ENCODE peak calls at places on chromosomes 11 and 22, in six cellular contexts. One of them, this sample, is unnamed.

GRCh38 chr11:12075822-12076821 is 34.3 kb upstream of the MICAL2 start:
- DNase-seq in dorsolateral prefrontal cortex: no peak
- DNase-seq in retina: peak
- DNase-seq in fibroblast of lung: peak
- DNase-seq in progenitor cell of endocrine pancreas: no peak
- DNase-seq in thoracic aorta: peak
- DNase-seq in this sample: no peak

GRCh38 chr11:75166791-75167190 is 15.9 kb downstream of the SLCO2B1 start:
- DNase-seq in dorsolateral prefrontal cortex: no peak
- DNase-seq in retina: no peak
- DNase-seq in fibroblast of lung: no peak
- DNase-seq in progenitor cell of endocrine pancreas: no peak
- DNase-seq in thoracic aorta: no peak
- DNase-seq in this sample: no peak

GRCh38 chr22:42083119-42083518 is 3.6 kb downstream of the SMDT1 start:
- DNase-seq in dorsolateral prefrontal cortex: no peak
- DNase-seq in retina: no peak
- DNase-seq in fibroblast of lung: no peak
- DNase-seq in progenitor cell of endocrine pancreas: no peak
- DNase-seq in thoracic aorta: no peak
- DNase-seq in this sample: no peak

GRCh38 chr11:117851091-117851490 is 25.4 kb downstream of the FXYD6 start:
- DNase-seq in dorsolateral prefrontal cortex: peak
- DNase-seq in retina: no peak
- DNase-seq in fibroblast of lung: peak
- DNase-seq in progenitor cell of endocrine pancreas: no peak
- DNase-seq in thoracic aorta: no peak
- DNase-seq in this sample: no peak

GRCh38 chr11:35242412-35242811 is 103.4 kb downstream of the CD44 start:
- DNase-seq in dorsolateral prefrontal cortex: no peak
- DNase-seq in retina: no peak
- DNase-seq in fibroblast of lung: peak
- DNase-seq in progenitor cell of endocrine pancreas: no peak
- DNase-seq in thoracic aorta: no peak
- DNase-seq in this sample: no peak

GRCh38 chr22:23365961-23366360 is 185.7 kb downstream of the BCR start:
- DNase-seq in dorsolateral prefrontal cortex: no peak
- DNase-seq in retina: no peak
- DNase-seq in fibroblast of lung: no peak
- DNase-seq in progenitor cell of endocrine pancreas: no peak
- DNase-seq in thoracic aorta: no peak
- DNase-seq in this sample: no peak

GRCh38 chr11:94956963-94957362 is 16.4 kb downstream of the CWC15 start:
- DNase-seq in dorsolateral prefrontal cortex: no peak
- DNase-seq in retina: no peak
- DNase-seq in fibroblast of lung: no peak
- DNase-seq in progenitor cell of endocrine pancreas: no peak
- DNase-seq in thoracic aorta: no peak
- DNase-seq in this sample: no peak

GRCh38 chr11:9219572-9219971 is 45.6 kb downstream of the DENND5A start:
- DNase-seq in dorsolateral prefrontal cortex: no peak
- DNase-seq in retina: no peak
- DNase-seq in fibroblast of lung: peak
- DNase-seq in progenitor cell of endocrine pancreas: no peak
- DNase-seq in thoracic aorta: no peak
- DNase-seq in this sample: no peak

GRCh38 chr22:19358703-19359553 is 67.4 kb upstream of the CLTCL1 start:
- DNase-seq in dorsolateral prefrontal cortex: no peak
- DNase-seq in retina: no peak
- DNase-seq in fibroblast of lung: no peak
- DNase-seq in progenitor cell of endocrine pancreas: no peak
- DNase-seq in thoracic aorta: no peak
- DNase-seq in this sample: no peak

GRCh38 chr11:58222730-58223129 is 6.0 kb downstream of the OR10Q1 start:
- DNase-seq in dorsolateral prefrontal cortex: no peak
- DNase-seq in retina: no peak
- DNase-seq in fibroblast of lung: no peak
- DNase-seq in progenitor cell of endocrine pancreas: no peak
- DNase-seq in thoracic aorta: no peak
- DNase-seq in this sample: no peak

GRCh38 chr11:91305402-91305801 is 919.2 kb upstream of the FAT3 start:
- DNase-seq in dorsolateral prefrontal cortex: no peak
- DNase-seq in retina: peak
- DNase-seq in fibroblast of lung: no peak
- DNase-seq in progenitor cell of endocrine pancreas: no peak
- DNase-seq in thoracic aorta: no peak
- DNase-seq in this sample: no peak

GRCh38 chr22:20786536-20786979 is 12.6 kb downstream of the SERPIND1 start:
- DNase-seq in dorsolateral prefrontal cortex: no peak
- DNase-seq in retina: no peak
- DNase-seq in fibroblast of lung: no peak
- DNase-seq in progenitor cell of endocrine pancreas: no peak
- DNase-seq in thoracic aorta: no peak
- DNase-seq in this sample: no peak

GRCh38 chr11:132032555-132032954 is 662.1 kb downstream of the NTM start:
- DNase-seq in dorsolateral prefrontal cortex: no peak
- DNase-seq in retina: no peak
- DNase-seq in fibroblast of lung: peak
- DNase-seq in progenitor cell of endocrine pancreas: no peak
- DNase-seq in thoracic aorta: no peak
- DNase-seq in this sample: no peak

GRCh38 chr11:4072668-4073285 is 21.8 kb upstream of the RRM1 start:
- DNase-seq in dorsolateral prefrontal cortex: peak
- DNase-seq in retina: peak
- DNase-seq in fibroblast of lung: peak
- DNase-seq in progenitor cell of endocrine pancreas: peak
- DNase-seq in thoracic aorta: no peak
- DNase-seq in this sample: peak

GRCh38 chr11:125514336-125515101 is 18.5 kb upstream of the FEZ1 start:
- DNase-seq in dorsolateral prefrontal cortex: no peak
- DNase-seq in retina: no peak
- DNase-seq in fibroblast of lung: peak
- DNase-seq in progenitor cell of endocrine pancreas: no peak
- DNase-seq in thoracic aorta: no peak
- DNase-seq in this sample: peak

GRCh38 chr11:45264839-45265515 is 21.2 kb downstream of the SYT13 start:
- DNase-seq in dorsolateral prefrontal cortex: no peak
- DNase-seq in retina: no peak
- DNase-seq in fibroblast of lung: peak
- DNase-seq in progenitor cell of endocrine pancreas: no peak
- DNase-seq in thoracic aorta: no peak
- DNase-seq in this sample: no peak

GRCh38 chr11:93662177-93662575 is 694 bp downstream of the CEP295 start:
- DNase-seq in dorsolateral prefrontal cortex: no peak
- DNase-seq in retina: no peak
- DNase-seq in fibroblast of lung: no peak
- DNase-seq in progenitor cell of endocrine pancreas: no peak
- DNase-seq in thoracic aorta: no peak
- DNase-seq in this sample: no peak

GRCh38 chr11:78860720-78861422 is 286.2 kb upstream of the NARS2 start:
- DNase-seq in dorsolateral prefrontal cortex: no peak
- DNase-seq in retina: no peak
- DNase-seq in fibroblast of lung: no peak
- DNase-seq in progenitor cell of endocrine pancreas: no peak
- DNase-seq in thoracic aorta: no peak
- DNase-seq in this sample: no peak

GRCh38 chr11:128336203-128336602 is 251.2 kb downstream of the ETS1 start:
- DNase-seq in dorsolateral prefrontal cortex: no peak
- DNase-seq in retina: no peak
- DNase-seq in fibroblast of lung: peak
- DNase-seq in progenitor cell of endocrine pancreas: no peak
- DNase-seq in thoracic aorta: no peak
- DNase-seq in this sample: peak

GRCh38 chr11:6488342-6488741 is 7.0 kb downstream of the TIMM10B start:
- DNase-seq in dorsolateral prefrontal cortex: no peak
- DNase-seq in retina: no peak
- DNase-seq in fibroblast of lung: no peak
- DNase-seq in progenitor cell of endocrine pancreas: no peak
- DNase-seq in thoracic aorta: no peak
- DNase-seq in this sample: no peak

GRCh38 chr11:47244664-47245350 is 3.8 kb downstream of the ACP2 start:
- DNase-seq in dorsolateral prefrontal cortex: no peak
- DNase-seq in retina: no peak
- DNase-seq in fibroblast of lung: no peak
- DNase-seq in progenitor cell of endocrine pancreas: no peak
- DNase-seq in thoracic aorta: no peak
- DNase-seq in this sample: peak

GRCh38 chr11:78651923-78652602 is 77.4 kb upstream of the NARS2 start:
- DNase-seq in dorsolateral prefrontal cortex: no peak
- DNase-seq in retina: no peak
- DNase-seq in fibroblast of lung: no peak
- DNase-seq in progenitor cell of endocrine pancreas: no peak
- DNase-seq in thoracic aorta: no peak
- DNase-seq in this sample: no peak

GRCh38 chr11:64660205-64660604 is 62.8 kb downstream of the NRXN2 start:
- DNase-seq in dorsolateral prefrontal cortex: no peak
- DNase-seq in retina: no peak
- DNase-seq in fibroblast of lung: no peak
- DNase-seq in progenitor cell of endocrine pancreas: no peak
- DNase-seq in thoracic aorta: no peak
- DNase-seq in this sample: no peak